ENCODE peak calls at places on chromosomes 16 and 17, in five cellular contexts. One of them, this sample, is unnamed.

GRCh38 chr17:67068999-67069398 is 24.6 kb downstream of the CACNG1 start:
- DNase-seq in progenitor cell of endocrine pancreas: no peak
- DNase-seq in ovary: no peak
- DNase-seq in GM12864: no peak
- DNase-seq in coronary artery: no peak
- DNase-seq in this sample: no peak

GRCh38 chr17:63701477-63702222 is 1.7 kb upstream of the LIMD2 start:
- DNase-seq in progenitor cell of endocrine pancreas: no peak
- DNase-seq in ovary: no peak
- DNase-seq in GM12864: peak; percentile 64
- DNase-seq in coronary artery: no peak
- DNase-seq in this sample: no peak

GRCh38 chr17:62626719-62627218 is 701 bp upstream of the MRC2 start:
- DNase-seq in progenitor cell of endocrine pancreas: peak; percentile 39
- DNase-seq in ovary: peak; percentile 85
- DNase-seq in GM12864: no peak
- DNase-seq in coronary artery: peak; percentile 83
- DNase-seq in this sample: no peak

GRCh38 chr17:57350266-57350665 is 93.9 kb downstream of the MSI2 start:
- DNase-seq in progenitor cell of endocrine pancreas: no peak
- DNase-seq in ovary: no peak
- DNase-seq in GM12864: no peak
- DNase-seq in coronary artery: no peak
- DNase-seq in this sample: no peak

GRCh38 chr16:30786936-30787612 is at the start of gene ZNF629:
- DNase-seq in progenitor cell of endocrine pancreas: peak; percentile 55
- DNase-seq in ovary: peak; percentile 76
- DNase-seq in GM12864: no peak
- DNase-seq in coronary artery: no peak
- DNase-seq in this sample: no peak

GRCh38 chr17:13437966-13438779 is 163.6 kb downstream of the HS3ST3A1 start:
- DNase-seq in progenitor cell of endocrine pancreas: no peak
- DNase-seq in ovary: no peak
- DNase-seq in GM12864: no peak
- DNase-seq in coronary artery: no peak
- DNase-seq in this sample: no peak

GRCh38 chr17:4204676-4205075 is 59.1 kb downstream of the ANKFY1 start:
- DNase-seq in progenitor cell of endocrine pancreas: no peak
- DNase-seq in ovary: peak; percentile 43
- DNase-seq in GM12864: no peak
- DNase-seq in coronary artery: peak; percentile 82
- DNase-seq in this sample: peak; percentile 87

GRCh38 chr17:50270430-50271172 is 3.7 kb upstream of the TMEM92 start:
- DNase-seq in progenitor cell of endocrine pancreas: no peak
- DNase-seq in ovary: peak; percentile 66
- DNase-seq in GM12864: no peak
- DNase-seq in coronary artery: peak; percentile 79
- DNase-seq in this sample: peak; percentile 91

GRCh38 chr17:74424658-74425057 is 7.2 kb upstream of the GPRC5C start:
- DNase-seq in progenitor cell of endocrine pancreas: no peak
- DNase-seq in ovary: no peak
- DNase-seq in GM12864: no peak
- DNase-seq in coronary artery: no peak
- DNase-seq in this sample: no peak

GRCh38 chr17:66930933-66931332 is 33.6 kb upstream of the CACNG4 start:
- DNase-seq in progenitor cell of endocrine pancreas: no peak
- DNase-seq in ovary: no peak
- DNase-seq in GM12864: no peak
- DNase-seq in coronary artery: no peak
- DNase-seq in this sample: no peak

GRCh38 chr17:6639651-6640535 is 618 bp downstream of the KIAA0753 start:
- DNase-seq in progenitor cell of endocrine pancreas: peak; percentile 28
- DNase-seq in ovary: peak; percentile 32
- DNase-seq in GM12864: no peak
- DNase-seq in coronary artery: peak; percentile 76
- DNase-seq in this sample: peak; percentile 88

GRCh38 chr16:88726408-88726749 is 20.1 kb downstream of the CTU2 start:
- DNase-seq in progenitor cell of endocrine pancreas: no peak
- DNase-seq in ovary: no peak
- DNase-seq in GM12864: no peak
- DNase-seq in coronary artery: no peak
- DNase-seq in this sample: no peak

GRCh38 chr17:4850236-4850635 is 17.1 kb downstream of the MINK1 start:
- DNase-seq in progenitor cell of endocrine pancreas: no peak
- DNase-seq in ovary: no peak
- DNase-seq in GM12864: no peak
- DNase-seq in coronary artery: no peak
- DNase-seq in this sample: no peak

GRCh38 chr17:3735515-3735914 is 11.8 kb downstream of the HASPIN start:
- DNase-seq in progenitor cell of endocrine pancreas: no peak
- DNase-seq in ovary: no peak
- DNase-seq in GM12864: no peak
- DNase-seq in coronary artery: no peak
- DNase-seq in this sample: no peak

GRCh38 chr17:64339516-64340475 is 50.9 kb downstream of the PECAM1 start:
- DNase-seq in progenitor cell of endocrine pancreas: no peak
- DNase-seq in ovary: no peak
- DNase-seq in GM12864: no peak
- DNase-seq in coronary artery: no peak
- DNase-seq in this sample: no peak

GRCh38 chr16:78460428-78460827 is 361.0 kb downstream of the WWOX start:
- DNase-seq in progenitor cell of endocrine pancreas: no peak
- DNase-seq in ovary: no peak
- DNase-seq in GM12864: no peak
- DNase-seq in coronary artery: no peak
- DNase-seq in this sample: no peak

GRCh38 chr17:72063262-72063661 is 57.6 kb upstream of the SOX9 start:
- DNase-seq in progenitor cell of endocrine pancreas: no peak
- DNase-seq in ovary: no peak
- DNase-seq in GM12864: no peak
- DNase-seq in coronary artery: no peak
- DNase-seq in this sample: no peak

GRCh38 chr17:72419866-72420774 is 299.3 kb downstream of the SOX9 start:
- DNase-seq in progenitor cell of endocrine pancreas: no peak
- DNase-seq in ovary: no peak
- DNase-seq in GM12864: peak; percentile 78
- DNase-seq in coronary artery: no peak
- DNase-seq in this sample: no peak

GRCh38 chr16:22979038-22979437 is 165.1 kb downstream of the HS3ST2 start:
- DNase-seq in progenitor cell of endocrine pancreas: no peak
- DNase-seq in ovary: no peak
- DNase-seq in GM12864: no peak
- DNase-seq in coronary artery: no peak
- DNase-seq in this sample: no peak

GRCh38 chr16:75820672-75821071 is 94.4 kb upstream of the CPHXL start:
- DNase-seq in progenitor cell of endocrine pancreas: no peak
- DNase-seq in ovary: no peak
- DNase-seq in GM12864: no peak
- DNase-seq in coronary artery: no peak
- DNase-seq in this sample: no peak

GRCh38 chr17:70168979-70169706 is at the start of gene KCNJ2:
- DNase-seq in progenitor cell of endocrine pancreas: peak; percentile 84
- DNase-seq in ovary: peak; percentile 86
- DNase-seq in GM12864: no peak
- DNase-seq in coronary artery: peak; percentile 87
- DNase-seq in this sample: peak; percentile 88

GRCh38 chr16:21158208-21159110 is at the start of gene LDAF1:
- DNase-seq in progenitor cell of endocrine pancreas: peak; percentile 60
- DNase-seq in ovary: peak; percentile 83
- DNase-seq in GM12864: peak; percentile 16
- DNase-seq in coronary artery: peak; percentile 89
- DNase-seq in this sample: peak; percentile 92
- TF ChIP-seq CTCF in progenitor cell of endocrine pancreas: no peak
- TF ChIP-seq CTCF in ovary: no peak
- TF ChIP-seq CTCF in GM12864: no peak
- TF ChIP-seq CTCF in coronary artery: no peak
- TF ChIP-seq CTCF in this sample: no peak

GRCh38 chr16:87418644-87419043 is 26.5 kb downstream of the MAP1LC3B start:
- DNase-seq in progenitor cell of endocrine pancreas: no peak
- DNase-seq in ovary: no peak
- DNase-seq in GM12864: no peak
- DNase-seq in coronary artery: no peak
- DNase-seq in this sample: no peak

GRCh38 chr16:87421369-87421912 is 29.3 kb downstream of the MAP1LC3B start:
- DNase-seq in progenitor cell of endocrine pancreas: no peak
- DNase-seq in ovary: no peak
- DNase-seq in GM12864: no peak
- DNase-seq in coronary artery: no peak
- DNase-seq in this sample: no peak

GRCh38 chr16:87422106-87422505 is 30.0 kb downstream of the MAP1LC3B start:
- DNase-seq in progenitor cell of endocrine pancreas: no peak
- DNase-seq in ovary: no peak
- DNase-seq in GM12864: no peak
- DNase-seq in coronary artery: no peak
- DNase-seq in this sample: no peak

GRCh38 chr16:87419971-87420370 is 27.8 kb downstream of the MAP1LC3B start:
- DNase-seq in progenitor cell of endocrine pancreas: no peak
- DNase-seq in ovary: no peak
- DNase-seq in GM12864: no peak
- DNase-seq in coronary artery: no peak
- DNase-seq in this sample: no peak

GRCh38 chr16:87420401-87421368 is 28.5 kb downstream of the MAP1LC3B start:
- DNase-seq in progenitor cell of endocrine pancreas: no peak
- DNase-seq in ovary: no peak
- DNase-seq in GM12864: no peak
- DNase-seq in coronary artery: no peak
- DNase-seq in this sample: no peak
- TF ChIP-seq CTCF in progenitor cell of endocrine pancreas: no peak
- TF ChIP-seq CTCF in ovary: no peak
- TF ChIP-seq CTCF in GM12864: peak; percentile 38
- TF ChIP-seq CTCF in coronary artery: no peak
- TF ChIP-seq CTCF in this sample: no peak

DNA sequence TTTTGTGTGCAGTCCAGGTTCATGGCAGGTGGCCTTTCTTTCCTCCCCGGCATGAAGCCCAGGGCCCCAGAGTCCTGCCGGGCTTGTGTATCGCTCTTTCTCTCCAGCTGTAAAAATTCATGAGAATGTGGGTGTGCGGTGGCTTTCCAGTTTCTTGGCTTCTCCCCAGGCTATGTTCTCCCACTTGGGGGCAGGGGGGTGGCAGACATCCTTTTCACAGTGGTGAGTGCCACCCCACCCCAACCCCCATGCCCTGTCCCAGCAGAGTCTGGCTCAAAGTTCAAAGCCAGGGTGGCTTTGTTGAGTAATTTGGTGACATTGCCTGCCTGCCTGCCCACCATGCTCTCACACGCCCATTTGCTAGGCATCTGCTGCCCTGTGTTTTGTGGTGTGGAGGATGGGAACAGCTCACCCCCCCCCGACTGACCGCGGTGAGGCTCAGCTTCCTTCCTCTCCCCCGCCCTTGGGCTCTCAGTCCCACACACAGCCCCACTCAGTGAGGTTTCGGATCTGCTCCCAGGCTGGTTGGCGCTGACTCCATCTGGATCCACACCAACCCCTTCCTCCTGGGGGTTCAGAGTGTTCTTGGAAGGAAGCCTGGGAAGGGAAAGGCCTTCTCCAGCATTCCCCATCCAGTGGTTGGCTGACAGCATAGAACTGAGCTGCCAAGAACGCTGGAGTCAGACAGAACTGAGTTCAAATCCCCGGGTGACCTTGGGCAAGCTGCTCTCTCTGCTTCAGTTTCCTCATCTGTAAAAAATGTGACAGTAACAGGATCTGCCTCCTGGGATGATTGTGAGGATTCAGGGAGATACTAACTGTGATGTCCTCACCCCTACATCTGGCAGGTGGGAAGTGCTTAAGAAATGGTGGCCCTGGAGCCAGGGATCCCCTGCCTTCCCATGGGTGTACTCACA is 36.1 kb downstream of the CHD9 start:
- DNase-seq in progenitor cell of endocrine pancreas: no peak
- DNase-seq in ovary: peak; percentile 97
- DNase-seq in GM12864: no peak
- DNase-seq in coronary artery: peak; percentile 99
- DNase-seq in this sample: peak; percentile 97
- TF ChIP-seq CTCF in progenitor cell of endocrine pancreas: no peak
- TF ChIP-seq CTCF in ovary: no peak
- TF ChIP-seq CTCF in GM12864: no peak
- TF ChIP-seq CTCF in coronary artery: no peak
- TF ChIP-seq CTCF in this sample: no peak

DNA sequence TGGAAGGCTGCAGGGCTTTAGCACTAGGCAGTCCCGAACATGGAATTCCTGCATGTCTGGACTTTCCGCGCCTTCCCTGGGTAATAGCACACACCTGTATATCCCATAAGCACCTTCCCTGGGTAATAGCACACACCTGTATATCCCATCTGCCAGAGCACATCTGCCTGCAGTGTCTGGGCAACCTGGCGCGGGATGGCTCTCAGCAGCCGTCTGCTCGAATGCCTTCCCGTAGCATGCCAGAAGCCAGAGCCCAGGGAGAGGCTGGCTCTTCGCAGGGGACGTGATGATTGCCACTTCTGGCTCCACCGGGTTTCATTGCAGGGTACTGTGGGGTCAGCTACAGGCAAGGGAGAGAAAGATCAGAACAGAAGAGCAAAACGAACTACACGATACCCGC is 21.3 kb downstream of the MBTPS1 start:
- DNase-seq in progenitor cell of endocrine pancreas: no peak
- DNase-seq in ovary: no peak
- DNase-seq in GM12864: no peak
- DNase-seq in coronary artery: no peak
- DNase-seq in this sample: peak; percentile 71
- TF ChIP-seq CTCF in progenitor cell of endocrine pancreas: no peak
- TF ChIP-seq CTCF in ovary: no peak
- TF ChIP-seq CTCF in GM12864: no peak
- TF ChIP-seq CTCF in coronary artery: no peak
- TF ChIP-seq CTCF in this sample: no peak

GRCh38 chr17:33196883-33197282 is 96.2 kb downstream of the ASIC2 start:
- DNase-seq in progenitor cell of endocrine pancreas: no peak
- DNase-seq in ovary: no peak
- DNase-seq in GM12864: no peak
- DNase-seq in coronary artery: no peak
- DNase-seq in this sample: no peak

GRCh38 chr17:33197342-33197741 is 95.8 kb downstream of the ASIC2 start:
- DNase-seq in progenitor cell of endocrine pancreas: no peak
- DNase-seq in ovary: no peak
- DNase-seq in GM12864: no peak
- DNase-seq in coronary artery: no peak
- DNase-seq in this sample: no peak

GRCh38 chr17:33192961-33193911 is 99.9 kb downstream of the ASIC2 start:
- DNase-seq in progenitor cell of endocrine pancreas: no peak
- DNase-seq in ovary: no peak
- DNase-seq in GM12864: no peak
- DNase-seq in coronary artery: no peak
- DNase-seq in this sample: no peak
- TF ChIP-seq CTCF in progenitor cell of endocrine pancreas: no peak
- TF ChIP-seq CTCF in ovary: no peak
- TF ChIP-seq CTCF in GM12864: no peak
- TF ChIP-seq CTCF in coronary artery: no peak
- TF ChIP-seq CTCF in this sample: no peak

GRCh38 chr16:3087243-3087791 is 11.8 kb downstream of the ZSCAN10 start:
- DNase-seq in progenitor cell of endocrine pancreas: no peak
- DNase-seq in ovary: no peak
- DNase-seq in GM12864: no peak
- DNase-seq in coronary artery: no peak
- DNase-seq in this sample: no peak
- TF ChIP-seq CTCF in progenitor cell of endocrine pancreas: peak; percentile 23
- TF ChIP-seq CTCF in ovary: no peak
- TF ChIP-seq CTCF in GM12864: peak; percentile 32
- TF ChIP-seq CTCF in coronary artery: no peak
- TF ChIP-seq CTCF in this sample: peak; percentile 23

GRCh38 chr17:51585514-51586104 is 325.3 kb downstream of the UTP18 start:
- DNase-seq in progenitor cell of endocrine pancreas: peak; percentile 16
- DNase-seq in ovary: no peak
- DNase-seq in GM12864: no peak
- DNase-seq in coronary artery: no peak
- DNase-seq in this sample: no peak
- TF ChIP-seq CTCF in progenitor cell of endocrine pancreas: peak; percentile 68
- TF ChIP-seq CTCF in ovary: no peak
- TF ChIP-seq CTCF in GM12864: peak; percentile 57
- TF ChIP-seq CTCF in coronary artery: no peak
- TF ChIP-seq CTCF in this sample: no peak

GRCh38 chr16:11992594-11993524 is 16.3 kb downstream of the SNX29 start:
- DNase-seq in progenitor cell of endocrine pancreas: no peak
- DNase-seq in ovary: no peak
- DNase-seq in GM12864: no peak
- DNase-seq in coronary artery: no peak
- DNase-seq in this sample: no peak
- TF ChIP-seq CTCF in progenitor cell of endocrine pancreas: no peak
- TF ChIP-seq CTCF in ovary: no peak
- TF ChIP-seq CTCF in GM12864: no peak
- TF ChIP-seq CTCF in coronary artery: no peak
- TF ChIP-seq CTCF in this sample: no peak